ENCODE peak calls at places on chromosomes 5 and 9, in seven cellular contexts. S is IMR-90, R is H1, H is mesenchymal stem cell, T is mesendoderm, F is H9, L is trophoblast cell. B is an unnamed sample.

GRCh38 chr9:107175826-107176500 is 107.1 kb upstream of the RAD23B start:
- DNase-seq in H (no peak), T (peak), S (no peak), R (no peak), F (no peak), L (peak), B (no peak)

GRCh38 chr5:9733456-9733855 is 103.3 kb upstream of the TAS2R1 start:
- DNase-seq in L (no peak), F (no peak), R (no peak), H (no peak), T (no peak), S (peak), B (no peak)

GRCh38 chr9:1267141-1267570 is 217.0 kb downstream of the DMRT2 start:
- DNase-seq in H (no peak), F (no peak), R (no peak), T (no peak), L (no peak), S (no peak), B (no peak)

GRCh38 chr9:23603311-23603710 is 222.7 kb downstream of the ELAVL2 start:
- DNase-seq in F (no peak), S (no peak), L (peak), H (no peak), R (no peak), T (no peak), B (no peak)

GRCh38 chr9:22722492-22722891 is 275.9 kb downstream of the DMRTA1 start:
- DNase-seq in T (peak), L (peak), F (no peak), R (no peak), H (no peak), S (no peak), B (no peak)

GRCh38 chr9:137762414-137763061 is 115.0 kb upstream of the CACNA1B start:
- DNase-seq in F (no peak), S (peak), R (no peak), L (no peak), T (no peak), H (no peak), B (no peak)

GRCh38 chr9:111147021-111147420 is 108.8 kb upstream of the LPAR1 start:
- DNase-seq in H (no peak), T (no peak), R (no peak), S (no peak), L (no peak), F (no peak), B (no peak)

GRCh38 chr5:1503301-1504243 is 20.2 kb downstream of the LPCAT1 start:
- DNase-seq in L (peak), T (no peak), S (peak), F (no peak), H (no peak), R (no peak), B (no peak)

GRCh38 chr9:108182950-108183381 is 672.8 kb downstream of the ACTL7B start:
- DNase-seq in R (no peak), T (no peak), L (no peak), S (peak), H (peak), F (no peak), B (no peak)

GRCh38 chr9:136545065-136545965 is 533 bp downstream of the NOTCH1 start:
- DNase-seq in L (no peak), R (no peak), F (no peak), T (no peak), S (no peak), H (peak), B (no peak)

GRCh38 chr5:6713274-6714181 is at the start of gene TENT4A:
- DNase-seq in R (peak), L (peak), F (no peak), H (no peak), T (no peak), S (no peak), B (no peak)

GRCh38 chr5:137923856-137924255 is 34.6 kb downstream of the PKD2L2 start:
- DNase-seq in R (no peak), T (peak), H (peak), S (peak), L (peak), F (no peak), B (no peak)

GRCh38 chr5:141349917-141350619 is at the start of gene PCDHGB1:
- DNase-seq in L (peak), H (peak), T (peak), S (peak), F (peak), R (peak), B (no peak)

GRCh38 chr9:134379774-134380431 is 53.6 kb downstream of the RXRA start:
- DNase-seq in S (no peak), R (no peak), H (no peak), F (no peak), L (peak), T (no peak), B (no peak)

GRCh38 chr5:98570661-98571181 is 202.7 kb upstream of the RGMB start:
- DNase-seq in T (no peak), L (no peak), H (peak), R (no peak), F (no peak), S (peak), B (peak)

GRCh38 chr5:45454114-45454513 is 242.1 kb downstream of the HCN1 start:
- DNase-seq in F (peak), H (peak), T (peak), L (peak), R (no peak), S (peak), B (peak)

GRCh38 chr5:177367981-177368960 is 10.5 kb downstream of the RGS14 start:
- DNase-seq in L (no peak), H (no peak), R (no peak), F (no peak), S (no peak), T (no peak), B (no peak)

GRCh38 chr9:72788966-72789365 is 163.9 kb downstream of the ALDH1A1 start:
- DNase-seq in T (no peak), H (no peak), L (peak), F (no peak), R (no peak), S (no peak), B (no peak)

GRCh38 chr5:157076558-157076957 is 17.6 kb upstream of the HAVCR1 start:
- DNase-seq in R (no peak), H (peak), F (no peak), S (peak), L (no peak), T (no peak), B (no peak)

GRCh38 chr9:19894975-19895374 is 106.1 kb upstream of the SLC24A2 start:
- DNase-seq in L (no peak), R (no peak), T (no peak), S (peak), F (no peak), H (peak), B (no peak)

GRCh38 chr9:121285835-121286687 is 18.1 kb downstream of the GSN start:
- DNase-seq in F (peak), L (peak), S (peak), R (peak), T (peak), H (peak), B (no peak)

GRCh38 chr9:131609116-131609830 is 64.0 kb downstream of the PRRT1B start:
- DNase-seq in T (peak), F (no peak), R (no peak), S (peak), L (no peak), H (peak), B (no peak)

GRCh38 chr5:111806150-111806549 is 49.2 kb upstream of the NREP start:
- DNase-seq in F (no peak), S (no peak), R (no peak), H (no peak), L (no peak), T (no peak), B (no peak)

GRCh38 chr5:137039939-137040515 is 459.1 kb downstream of the SPOCK1 start:
- DNase-seq in S (no peak), R (no peak), L (no peak), T (no peak), H (no peak), F (no peak), B (no peak)

GRCh38 chr9:79757906-79758669 is 186.3 kb downstream of the TLE4 start:
- DNase-seq in F (no peak), T (peak), R (no peak), S (peak), L (peak), H (peak), B (no peak)

GRCh38 chr9:22382331-22382730 is 64.3 kb upstream of the DMRTA1 start:
- DNase-seq in S (no peak), H (no peak), F (no peak), T (no peak), L (no peak), R (no peak), B (no peak)

GRCh38 chr5:126811515-126812198 is 34.7 kb downstream of the LMNB1 start:
- DNase-seq in T (peak), F (no peak), R (no peak), S (peak), L (peak), H (peak), B (no peak)

GRCh38 chr9:107732781-107733529 is 243.4 kb upstream of the KLF4 start:
- DNase-seq in H (no peak), S (peak), T (no peak), L (no peak), F (no peak), R (no peak), B (no peak)

GRCh38 chr9:128863647-128864046 is 18.1 kb downstream of the KYAT1 start:
- DNase-seq in H (peak), R (peak), F (peak), L (peak), T (peak), S (peak), B (peak)

GRCh38 chr5:98775962-98776687 is 2.7 kb downstream of the RGMB start:
- DNase-seq in H (peak), L (peak), S (peak), T (no peak), F (no peak), R (no peak), B (no peak)

GRCh38 chr9:69255591-69255990 is 69.4 kb upstream of the ENTREP1 start:
- DNase-seq in S (no peak), F (no peak), H (no peak), T (no peak), R (no peak), L (no peak), B (no peak)
- H3K23ac ChIP-seq in S (no peak), F (no peak), H (no peak), T (no peak), R (no peak), L (no peak), B (no peak)

DNA sequence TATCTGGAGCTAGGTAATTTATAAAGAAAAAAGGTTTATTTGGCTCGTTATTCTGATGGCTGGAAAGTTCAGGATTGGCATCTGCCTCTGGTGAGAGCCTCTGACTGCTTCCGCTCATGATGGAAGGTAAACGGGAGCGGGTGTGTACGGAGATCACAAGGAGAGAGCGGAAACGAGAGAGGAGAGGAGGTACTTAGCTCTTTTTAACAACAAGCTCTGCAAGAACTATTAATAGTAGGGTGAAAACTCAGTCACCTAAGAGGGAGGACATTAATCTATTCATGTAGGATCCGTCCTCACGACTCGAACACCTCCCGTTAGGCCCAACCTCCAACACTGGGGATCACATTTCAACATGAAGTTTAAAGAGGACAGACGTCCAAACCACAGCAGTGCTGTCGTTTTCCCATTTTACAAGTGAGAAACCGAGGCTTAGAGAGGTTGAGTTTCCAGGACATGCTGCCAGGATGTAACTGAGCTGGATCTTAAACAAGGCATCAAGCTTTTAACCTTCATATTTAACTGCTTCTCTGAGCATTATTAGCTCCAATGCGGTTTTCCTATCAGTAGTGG is 173.6 kb downstream of the SLC28A3 start:
- DNase-seq in F (no peak), H (no peak), T (no peak), S (no peak), L (no peak), R (no peak), B (no peak)
- H3K23ac ChIP-seq in F (no peak), H (no peak), T (no peak), S (no peak), L (no peak), R (no peak), B (no peak)

GRCh38 chr5:172873513-172873912 is 39.5 kb downstream of the ERGIC1 start:
- DNase-seq in R (no peak), L (no peak), H (no peak), T (no peak), S (no peak), F (no peak), B (no peak)
- H3K23ac ChIP-seq in R (no peak), L (no peak), H (no peak), T (no peak), S (peak), F (no peak), B (no peak)

DNA sequence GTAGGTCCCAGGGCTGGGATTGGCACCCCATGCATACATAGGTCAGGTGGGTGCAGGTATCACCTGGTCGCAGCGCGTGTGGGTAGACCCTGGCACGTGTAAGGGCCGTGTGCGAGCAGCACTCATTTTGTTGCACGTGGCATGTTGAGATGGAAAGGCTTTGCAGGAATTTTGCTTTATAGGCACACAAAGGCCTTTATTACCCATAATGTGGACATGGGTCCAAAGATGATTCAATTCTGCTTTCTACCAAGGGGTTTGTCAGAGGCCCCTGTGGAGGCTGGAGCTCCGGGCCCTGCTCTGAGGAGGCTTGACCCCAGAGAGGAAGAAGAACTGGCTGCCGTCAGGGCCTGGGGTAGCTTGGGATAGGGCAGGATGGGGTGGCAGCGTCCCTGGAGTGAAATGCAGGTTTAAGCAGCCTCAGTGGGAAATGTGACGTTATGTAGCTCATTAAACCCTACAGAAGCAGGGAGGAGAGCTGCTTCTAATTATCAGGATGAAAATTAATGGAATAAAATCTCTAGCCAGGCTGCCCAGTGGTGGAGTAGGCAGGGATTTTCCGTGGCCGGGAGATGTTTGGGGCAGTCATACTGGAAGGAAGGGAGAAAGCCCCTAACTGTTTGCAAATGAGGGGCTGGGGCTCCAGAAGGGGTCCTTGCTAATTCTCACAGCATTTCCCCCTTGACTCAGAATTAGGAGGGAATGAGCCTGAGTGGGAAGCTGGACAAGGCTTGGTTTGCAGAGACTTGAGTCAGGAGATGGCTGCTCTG is 103.3 kb upstream of the PITX1 start:
- DNase-seq in R (no peak), S (no peak), H (no peak), L (no peak), T (no peak), F (no peak), B (no peak)
- H3K23ac ChIP-seq in R (no peak), S (peak), H (peak), L (no peak), T (no peak), F (no peak), B (no peak)

GRCh38 chr5:38201158-38201557 is 57.2 kb upstream of the EGFLAM start:
- DNase-seq in R (no peak), H (no peak), S (no peak), L (no peak), F (no peak), T (no peak), B (no peak)
- H3K23ac ChIP-seq in R (no peak), H (no peak), S (no peak), L (no peak), F (no peak), T (no peak), B (no peak)

DNA sequence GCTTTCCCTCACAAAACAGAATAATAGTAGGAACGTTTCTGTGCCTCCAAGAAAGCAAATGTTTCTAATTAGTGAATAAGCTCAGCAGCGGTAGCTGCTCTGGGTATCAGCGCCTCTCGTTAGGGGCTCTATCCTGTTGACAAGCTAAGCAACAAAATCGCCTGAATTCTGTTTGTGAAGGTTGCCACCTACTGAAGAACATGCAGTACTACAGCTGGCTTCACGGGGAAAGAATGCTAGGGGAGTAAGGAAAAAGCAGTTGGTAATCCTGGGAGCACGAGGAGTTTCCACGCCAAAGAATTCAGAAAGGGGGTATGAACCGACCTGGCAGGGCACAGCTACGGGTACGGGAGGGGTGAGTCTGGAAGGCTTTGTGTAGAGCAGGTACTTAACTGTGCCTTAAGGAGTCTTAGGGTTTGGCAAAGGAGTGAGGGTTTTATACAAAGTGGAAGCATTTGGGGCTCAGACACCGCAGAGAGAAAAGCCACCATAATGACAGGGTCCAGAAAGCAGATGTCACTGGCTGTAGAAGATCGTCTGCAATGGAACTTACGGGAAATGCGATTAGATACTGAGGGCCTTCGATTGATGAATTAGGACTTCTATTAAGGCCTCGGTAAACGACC is 171.7 kb downstream of the TTC39B start:
- DNase-seq in S (peak), L (peak), H (peak), F (peak), R (peak), T (peak), B (peak)
- H3K23ac ChIP-seq in S (no peak), L (no peak), H (no peak), F (no peak), R (no peak), T (no peak), B (no peak)

GRCh38 chr9:20948703-20949102 is 82.7 kb downstream of the HACD4 start:
- DNase-seq in S (no peak), T (no peak), R (no peak), F (no peak), H (no peak), L (no peak), B (no peak)
- H3K23ac ChIP-seq in S (no peak), T (no peak), R (no peak), F (no peak), H (no peak), L (no peak), B (no peak)